ENCODE peak calls at places on chromosomes 2 and 18, in nine cellular contexts. X is body of pancreas; S is activated T-cell treated with anti-CD3 and anti-CD28 coated beads for 1 hour; K is NCI-H774; F is HTR-8/SVneo; B is cardiac muscle cell; Z is stimulated activated CD8-positive, alpha-beta memory T cell treated with anti-CD3 and anti-CD28 coated beads, Interleukin-4, amount 100 ng/mL, for 1 hour; N is uterus; P is naive B cell. H is an unnamed sample.

GRCh38 chr2:58042486-58042970 is 4.1 kb upstream of the VRK2 start:
- DNase-seq in N (no peak), K (peak), F (peak), X (no peak), B (peak), P (no peak), Z (no peak), S (no peak), H (no peak)

GRCh38 chr2:100242416-100242815 is 79.9 kb downstream of the LONRF2 start:
- DNase-seq in X (no peak), N (no peak), F (no peak), S (no peak), K (no peak), P (no peak), Z (no peak), B (peak), H (no peak)

GRCh38 chr2:223896751-223897320 is 48.3 kb downstream of the WDFY1 start:
- DNase-seq in X (no peak), Z (no peak), B (no peak), S (no peak), K (no peak), F (no peak), P (peak), N (no peak), H (no peak)

GRCh38 chr18:10604178-10604577 is 78.4 kb downstream of the NAPG start:
- DNase-seq in N (no peak), S (no peak), P (peak), B (no peak), X (no peak), F (no peak), K (no peak), Z (no peak), H (no peak)

GRCh38 chr2:127884436-127884835 is 1.3 kb downstream of the AMMECR1L start:
- DNase-seq in B (no peak), Z (no peak), P (no peak), X (no peak), S (no peak), K (no peak), N (no peak), F (no peak), H (no peak)

GRCh38 chr2:240362826-240363717 is 72.4 kb upstream of the GPC1 start:
- DNase-seq in B (no peak), S (no peak), X (no peak), Z (no peak), F (no peak), P (no peak), N (no peak), K (no peak), H (no peak)

GRCh38 chr2:102111823-102112222 is 30.7 kb upstream of the IL1R1 start:
- DNase-seq in N (no peak), K (no peak), F (no peak), P (no peak), S (no peak), B (peak), Z (no peak), X (no peak), H (no peak)

GRCh38 chr18:24319757-24320156 is 77.9 kb downstream of the OSBPL1A start:
- DNase-seq in P (no peak), B (no peak), X (peak), S (no peak), N (no peak), F (no peak), Z (no peak), K (no peak), H (no peak)

GRCh38 chr2:43898958-43899346 is 60.2 kb downstream of the ABCG8 start:
- DNase-seq in N (no peak), X (no peak), K (peak), F (no peak), S (no peak), P (no peak), B (no peak), Z (no peak), H (no peak)

GRCh38 chr2:25597881-25598280 is 75.5 kb downstream of the DTNB start:
- DNase-seq in S (no peak), Z (no peak), F (no peak), B (no peak), K (no peak), P (no peak), N (no peak), X (no peak), H (no peak)

GRCh38 chr18:22026362-22026761 is 143.0 kb upstream of the GATA6 start:
- DNase-seq in S (no peak), K (no peak), F (no peak), X (peak), Z (no peak), B (no peak), P (no peak), N (no peak), H (no peak)

GRCh38 chr2:240686460-240686859 is 3.8 kb upstream of the AQP12B start:
- DNase-seq in B (no peak), P (no peak), N (no peak), X (no peak), S (no peak), F (no peak), K (no peak), Z (no peak), H (no peak)